ENCODE peak calls at places on chromosomes 11 and 22, in four cellular contexts. U, O, D and G are unnamed samples.

GRCh38 chr11:111063711-111064110 is 181.8 kb upstream of the POU2AF2 start:
- DNase-seq in O (peak), U (no peak), D (no peak), G (no peak)

GRCh38 chr22:48899523-48900326 is 927.9 kb downstream of the BRD1 start:
- DNase-seq in O (no peak), U (no peak), D (no peak), G (peak)

GRCh38 chr11:122634507-122634906 is 21.0 kb upstream of the UBASH3B start:
- DNase-seq in D (peak), U (peak), O (peak), G (peak)

GRCh38 chr22:44883011-44883421 is 126.8 kb downstream of the PHF21B start:
- DNase-seq in D (no peak), O (no peak), U (no peak), G (peak)

GRCh38 chr11:95592455-95592854 is 197.1 kb downstream of the FAM76B start:
- DNase-seq in O (peak), D (peak), U (peak), G (peak)

GRCh38 chr11:121070951-121071350 is 30.1 kb upstream of the TECTA start:
- DNase-seq in U (no peak), D (no peak), O (peak), G (no peak)

GRCh38 chr11:134554106-134554505 is 142.1 kb upstream of the B3GAT1 start:
- DNase-seq in D (no peak), U (peak), O (no peak), G (no peak)

GRCh38 chr11:60932605-60933346 is 8.5 kb downstream of the TMEM132A start:
- DNase-seq in U (no peak), D (peak), O (no peak), G (no peak)

GRCh38 chr22:30996462-30996861 is 27.4 kb downstream of the TUG1 start:
- DNase-seq in O (no peak), U (no peak), D (no peak), G (no peak)

GRCh38 chr11:66987158-66987620 is 12.1 kb downstream of the C11orf86 start:
- DNase-seq in D (peak), O (no peak), U (peak), G (peak)

GRCh38 chr22:29205260-29205597 is 467 bp upstream of the EMID1 start:
- DNase-seq in D (no peak), U (no peak), O (no peak), G (no peak)

GRCh38 chr11:10716122-10716521 is 22.6 kb upstream of the IRAG1 start:
- DNase-seq in U (no peak), D (no peak), O (peak), G (no peak)

GRCh38 chr11:80330302-80330701 is 889.5 kb upstream of the TENM4 start:
- DNase-seq in O (peak), D (no peak), U (no peak), G (no peak)

GRCh38 chr11:72037554-72038311 is 39.0 kb downstream of the IL18BP start:
- DNase-seq in U (no peak), D (no peak), O (no peak), G (no peak)

GRCh38 chr22:36910461-36910860 is 3.0 kb upstream of the CSF2RB start:
- DNase-seq in U (no peak), O (no peak), D (no peak), G (no peak)

GRCh38 chr11:46247090-46247489 is 30.4 kb upstream of the CREB3L1 start:
- DNase-seq in D (no peak), O (no peak), U (no peak), G (no peak)

GRCh38 chr11:58006940-58007339 is 16.7 kb upstream of the OR9Q1 start:
- DNase-seq in U (no peak), O (peak), D (no peak), G (no peak)

GRCh38 chr11:5686426-5686825 is 1.6 kb upstream of the TRIM5 start:
- DNase-seq in D (no peak), O (no peak), U (no peak), G (no peak)
- H4K5ac ChIP-seq in D (no peak), O (no peak), U (no peak), G (no peak)

DNA sequence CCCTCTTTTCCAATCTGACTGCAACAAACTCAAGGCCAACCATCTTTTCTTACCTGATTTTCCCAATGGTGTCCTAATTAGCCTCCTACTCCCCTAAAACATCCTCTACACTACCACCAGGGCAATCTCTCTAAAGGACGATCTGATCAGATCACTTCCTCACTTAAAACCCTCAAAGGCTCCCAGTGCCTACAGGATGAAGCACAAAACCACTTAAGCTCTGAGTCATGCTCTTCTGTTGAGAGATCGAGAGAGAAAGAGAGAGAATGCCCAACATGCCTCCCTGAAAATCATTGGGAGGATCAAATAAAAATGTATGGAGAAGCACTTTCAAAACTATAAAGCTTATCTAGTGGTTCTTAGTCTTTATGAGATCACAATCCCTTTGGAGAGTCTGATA is 171.1 kb downstream of the CADM1 start:
- DNase-seq in U (no peak), O (peak), D (peak), G (no peak)
- H4K5ac ChIP-seq in U (no peak), O (no peak), D (no peak), G (no peak)

GRCh38 chr11:89457190-89457589 is 34.0 kb downstream of the NOX4 start:
- DNase-seq in U (no peak), D (no peak), O (no peak), G (no peak)
- H4K5ac ChIP-seq in U (no peak), D (no peak), O (no peak), G (no peak)

GRCh38 chr11:112499908-112500204 is 239.2 kb upstream of the PLET1 start:
- DNase-seq in D (no peak), O (no peak), U (no peak), G (no peak)

GRCh38 chr11:112507281-112507680 is 246.6 kb upstream of the PLET1 start:
- DNase-seq in U (no peak), D (peak), O (no peak), G (no peak)

GRCh38 chr11:112504056-112504455 is 243.4 kb upstream of the PLET1 start:
- DNase-seq in U (no peak), D (no peak), O (peak), G (no peak)

GRCh38 chr11:112506852-112507251 is 246.2 kb upstream of the PLET1 start:
- DNase-seq in U (no peak), D (no peak), O (no peak), G (no peak)

GRCh38 chr11:112503410-112503809 is 242.8 kb upstream of the PLET1 start:
- DNase-seq in O (no peak), D (no peak), U (no peak), G (no peak)
- H4K5ac ChIP-seq in O (peak), D (no peak), U (no peak), G (no peak)

GRCh38 chr22:19432092-19432844 is at the start of gene MRPL40:
- DNase-seq in O (peak), U (peak), D (peak), G (peak)
- H4K5ac ChIP-seq in O (peak), U (peak), D (no peak), G (no peak)